ENCODE peak calls at places on chromosomes 12 and 14, in five cellular contexts. G is lower leg skin; J is islet precursor cell; P is left ventricle myocardium inferior; Y is activated naive CD4-positive, alpha-beta T cell. S is an unnamed sample.

GRCh38 chr12:9651265-9651729 is 18.2 kb upstream of the CLEC2D start:
- DNase-seq in G (no peak), J (no peak), P (no peak), Y (no peak), S (no peak)

GRCh38 chr12:105092336-105092735 is 8.1 kb upstream of the ALDH1L2 start:
- DNase-seq in G (no peak), J (peak), P (no peak), Y (no peak), S (no peak)

GRCh38 chr12:55019784-55020183 is at the start of gene NEUROD4:
- DNase-seq in G (no peak), J (peak), P (peak), Y (no peak), S (no peak)

GRCh38 chr12:110157539-110157938 is 33.4 kb downstream of the IFT81 start:
- DNase-seq in G (no peak), J (no peak), P (no peak), Y (no peak), S (no peak)

GRCh38 chr14:47278233-47278842 is 397.1 kb downstream of the MDGA2 start:
- DNase-seq in G (no peak), J (peak), P (no peak), Y (no peak), S (no peak)

GRCh38 chr12:57726884-57727757 is 11.4 kb downstream of the AGAP2 start:
- DNase-seq in G (peak), J (peak), P (peak), Y (no peak), S (no peak)

GRCh38 chr12:1922075-1922709 is 3.7 kb upstream of the CACNA2D4 start:
- DNase-seq in G (peak), J (peak), P (no peak), Y (no peak), S (no peak)

GRCh38 chr12:110737532-110737931 is 5.2 kb downstream of the PPP1CC start:
- DNase-seq in G (peak), J (peak), P (no peak), Y (no peak), S (no peak)

GRCh38 chr12:61713121-61713520 is 547.1 kb upstream of the USP15 start:
- DNase-seq in G (no peak), J (no peak), P (no peak), Y (no peak), S (no peak)

GRCh38 chr14:47438650-47439140 is 236.7 kb downstream of the MDGA2 start:
- DNase-seq in G (no peak), J (no peak), P (no peak), Y (no peak), S (no peak)

GRCh38 chr12:101671157-101671791 is 26.2 kb upstream of the CHPT1 start:
- DNase-seq in G (no peak), J (no peak), P (peak), Y (no peak), S (no peak)

GRCh38 chr12:109946505-109946904 is 46.4 kb downstream of the TCHP start:
- DNase-seq in G (no peak), J (peak), P (no peak), Y (no peak), S (no peak)

GRCh38 chr14:52678591-52678990 is 16.8 kb downstream of the ERO1A start:
- DNase-seq in G (no peak), J (no peak), P (no peak), Y (no peak), S (no peak)

GRCh38 chr12:111219440-111219839 is 149.5 kb downstream of the PHETA1 start:
- DNase-seq in G (no peak), J (no peak), P (no peak), Y (no peak), S (no peak)

GRCh38 chr14:73680821-73681220 is 33.4 kb downstream of the PNMA1 start:
- DNase-seq in G (no peak), J (no peak), P (no peak), Y (no peak), S (no peak)

GRCh38 chr12:78959556-78959955 is 95.0 kb downstream of the SYT1 start:
- DNase-seq in G (no peak), J (no peak), P (no peak), Y (no peak), S (no peak)

GRCh38 chr14:104389326-104390220 is 190.0 kb upstream of the C14orf180 start:
- DNase-seq in G (peak), J (peak), P (no peak), Y (no peak), S (no peak)

GRCh38 chr12:92648242-92649031 is 54.4 kb upstream of the PLEKHG7 start:
- DNase-seq in G (no peak), J (no peak), P (no peak), Y (no peak), S (no peak)

GRCh38 chr14:97709552-97709951 is 912.4 kb downstream of the VRK1 start:
- DNase-seq in G (no peak), J (no peak), P (no peak), Y (no peak), S (no peak)

GRCh38 chr12:115871714-115872113 is 405.8 kb downstream of the MED13L start:
- DNase-seq in G (no peak), J (peak), P (no peak), Y (no peak), S (no peak)

GRCh38 chr14:61628192-61628591 is 67.1 kb upstream of the HIF1A start:
- DNase-seq in G (no peak), J (no peak), P (no peak), Y (no peak), S (no peak)

GRCh38 chr12:105409881-105410471 is 79.5 kb downstream of the C12orf75 start:
- DNase-seq in G (peak), J (peak), P (peak), Y (no peak), S (no peak)

GRCh38 chr14:105855893-105856675 is 329.7 kb downstream of the TMEM121 start:
- DNase-seq in G (peak), J (peak), P (peak), Y (no peak), S (no peak)

GRCh38 chr12:130715150-130715995 is 726 bp downstream of the RIMBP2 start:
- DNase-seq in G (peak), J (peak), P (no peak), Y (no peak), S (no peak)

GRCh38 chr12:59886131-59886751 is 290.4 kb downstream of the SLC16A7 start:
- DNase-seq in G (no peak), J (no peak), P (no peak), Y (no peak), S (no peak)

GRCh38 chr12:120539303-120539702 is 5.1 kb downstream of the RNF10 start:
- DNase-seq in G (no peak), J (no peak), P (no peak), Y (no peak), S (no peak)

GRCh38 chr12:7501031-7501585 is 2.5 kb downstream of the CD163 start:
- DNase-seq in G (no peak), J (peak), P (no peak), Y (no peak), S (no peak)

GRCh38 chr12:40225984-40226602 is 1.3 kb downstream of the LRRK2 start:
- DNase-seq in G (no peak), J (no peak), P (no peak), Y (no peak), S (no peak)

GRCh38 chr14:35855886-35856481 is 29.8 kb downstream of the BRMS1L start:
- DNase-seq in G (no peak), J (no peak), P (no peak), Y (no peak), S (no peak)

GRCh38 chr12:110849748-110850403 is 3.1 kb downstream of the CCDC63 start:
- DNase-seq in G (no peak), J (no peak), P (no peak), Y (no peak), S (no peak)

GRCh38 chr14:90704362-90705051 is 111.7 kb downstream of the TTC7B start:
- DNase-seq in G (no peak), J (no peak), P (no peak), Y (no peak), S (no peak)

GRCh38 chr14:100030441-100031153 is 34.6 kb upstream of the EVL start:
- DNase-seq in G (no peak), J (no peak), P (no peak), Y (no peak), S (no peak)

GRCh38 chr12:69966839-69967238 is 141.8 kb downstream of the MYRFL start:
- DNase-seq in G (no peak), J (no peak), P (no peak), Y (no peak), S (no peak)

GRCh38 chr14:93430319-93430801 is 379 bp upstream of the UNC79 start:
- DNase-seq in G (no peak), J (peak), P (no peak), Y (no peak), S (no peak)

GRCh38 chr12:109115758-109116610 is at the start of gene ACACB:
- DNase-seq in G (no peak), J (peak), P (peak), Y (no peak), S (no peak)

S was measured in cortex of kidney.